ENCODE peak calls at places on chromosomes 7 and 10, in seven cellular contexts. T, G, A, R, I, N and H are unnamed samples.

GRCh38 chr10:72335394-72336258 is 19.1 kb downstream of the DNAJB12 start:
- DNase-seq in T (peak), G (peak), A (no peak), R (peak), I (no peak), N (peak), H (peak)

GRCh38 chr7:42745357-42746022 is 166.4 kb downstream of the C7orf25 start:
- DNase-seq in T (no peak), G (peak), A (peak), R (peak), I (peak), N (no peak), H (peak)

GRCh38 chr7:11716185-11716584 is 115.8 kb downstream of the THSD7A start:
- DNase-seq in T (no peak), G (no peak), A (no peak), R (no peak), I (peak), N (no peak), H (peak)

GRCh38 chr7:100966542-100967291 is 2.6 kb upstream of the MUC12 start:
- DNase-seq in T (no peak), G (no peak), A (no peak), R (no peak), I (no peak), N (no peak), H (no peak)

GRCh38 chr10:61903184-61903990 is 1.9 kb downstream of the ARID5B start:
- DNase-seq in T (peak), G (peak), A (peak), R (peak), I (peak), N (peak), H (peak)

GRCh38 chr7:25951414-25952276 is 200.4 kb upstream of the NFE2L3 start:
- DNase-seq in T (peak), G (no peak), A (no peak), R (peak), I (peak), N (no peak), H (peak)

GRCh38 chr10:43315535-43316245 is 48.8 kb upstream of the RASGEF1A start:
- DNase-seq in T (no peak), G (no peak), A (no peak), R (no peak), I (no peak), N (no peak), H (no peak)

GRCh38 chr10:4733843-4734224 is 92.2 kb upstream of the AKR1E2 start:
- DNase-seq in T (no peak), G (no peak), A (no peak), R (no peak), I (no peak), N (no peak), H (no peak)

GRCh38 chr7:52168085-52168484 is 851.5 kb upstream of the COBL start:
- DNase-seq in T (no peak), G (no peak), A (no peak), R (no peak), I (no peak), N (no peak), H (no peak)

GRCh38 chr10:49749556-49750491 is 12.3 kb downstream of the OGDHL start:
- DNase-seq in T (no peak), G (no peak), A (no peak), R (no peak), I (no peak), N (no peak), H (no peak)

GRCh38 chr10:120336910-120337540 is 120.0 kb upstream of the PLPP4 start:
- DNase-seq in T (no peak), G (peak), A (peak), R (peak), I (peak), N (peak), H (peak)

GRCh38 chr7:81752318-81752714 is 17.5 kb downstream of the HGF start:
- DNase-seq in T (no peak), G (no peak), A (no peak), R (no peak), I (no peak), N (no peak), H (no peak)

GRCh38 chr7:14639801-14640200 is 262.8 kb downstream of the DGKB start:
- DNase-seq in T (no peak), G (no peak), A (no peak), R (no peak), I (no peak), N (no peak), H (no peak)

GRCh38 chr7:40219917-40220316 is 85.1 kb downstream of the SUGCT start:
- DNase-seq in T (no peak), G (no peak), A (peak), R (no peak), I (peak), N (no peak), H (no peak)

GRCh38 chr10:133442967-133443924 is 10.5 kb upstream of the SCART1 start:
- DNase-seq in T (peak), G (no peak), A (no peak), R (peak), I (no peak), N (no peak), H (no peak)
- H3K4me3 ChIP-seq in T (no peak), G (no peak), A (no peak), R (no peak), I (no peak), N (no peak), H (no peak)

GRCh38 chr7:151057737-151057988 is at the start of gene CDK5:
- DNase-seq in T (no peak), G (no peak), A (no peak), R (no peak), I (no peak), N (no peak), H (no peak)

GRCh38 chr7:151058766-151059361 is 525 bp upstream of the SLC4A2 start:
- DNase-seq in T (no peak), G (peak), A (no peak), R (no peak), I (peak), N (no peak), H (peak)

GRCh38 chr7:151057038-151057736 is 510 bp downstream of the CDK5 start:
- DNase-seq in T (peak), G (no peak), A (no peak), R (no peak), I (no peak), N (no peak), H (no peak)

GRCh38 chr7:151057989-151058765 is 480 bp upstream of the CDK5 start:
- DNase-seq in T (peak), G (peak), A (peak), R (peak), I (peak), N (peak), H (peak)

GRCh38 chr7:151056286-151057037 is 1.2 kb downstream of the CDK5 start:
- DNase-seq in T (no peak), G (no peak), A (no peak), R (no peak), I (no peak), N (no peak), H (no peak)
- H3K4me3 ChIP-seq in T (peak), G (no peak), A (no peak), R (no peak), I (peak), N (no peak), H (peak)

DNA sequence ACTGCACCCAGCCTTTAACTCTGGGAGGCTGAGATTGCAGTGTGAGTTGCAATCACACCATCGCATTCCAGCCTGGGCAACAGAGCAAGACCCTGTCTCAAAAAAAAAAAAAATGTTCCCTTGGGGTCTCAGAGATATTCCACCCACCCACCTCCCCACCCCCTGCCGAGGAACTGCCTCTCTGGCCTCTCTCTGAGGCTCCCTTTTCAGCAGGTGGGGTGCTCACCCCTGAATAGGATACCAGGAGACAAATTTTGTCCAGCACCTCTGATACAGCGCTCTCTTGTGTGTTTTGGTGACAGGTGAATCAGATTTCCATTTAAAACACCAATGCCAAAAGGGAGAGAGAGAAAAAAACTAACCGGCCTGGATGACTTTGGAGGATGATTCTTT is 92.6 kb upstream of the KIF5B start:
- DNase-seq in T (no peak), G (no peak), A (no peak), R (no peak), I (no peak), N (no peak), H (no peak)
- H3K4me3 ChIP-seq in T (no peak), G (no peak), A (no peak), R (no peak), I (no peak), N (no peak), H (no peak)

DNA sequence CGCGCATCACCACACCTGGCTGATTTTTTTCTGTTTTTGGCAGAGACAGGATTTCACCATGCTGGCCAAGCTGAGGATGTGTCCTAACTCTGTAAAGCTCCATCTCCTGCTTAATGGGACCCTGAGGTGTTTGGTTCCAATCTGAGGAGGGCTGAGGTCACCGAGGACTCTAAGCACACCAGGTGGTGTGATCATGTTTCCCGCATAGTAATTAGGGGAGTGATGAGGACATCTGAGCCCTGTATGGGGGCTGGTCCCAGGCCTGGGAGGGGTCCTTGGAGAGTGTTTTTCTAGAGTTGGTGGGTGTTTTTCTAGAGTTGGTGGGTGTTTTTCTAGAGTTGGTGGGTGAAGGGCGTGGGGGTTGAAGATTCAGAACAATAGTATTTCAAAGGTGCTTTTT is 3.0 kb upstream of the ABHD11 start:
- DNase-seq in T (no peak), G (no peak), A (no peak), R (no peak), I (no peak), N (no peak), H (no peak)
- H3K4me3 ChIP-seq in T (no peak), G (no peak), A (no peak), R (no peak), I (no peak), N (no peak), H (no peak)